ENCODE peak calls at places on chromosomes 13 and 19, in seven cellular contexts. X, Q, L, P, K, F and R are unnamed samples.

GRCh38 chr19:16373079-16373478 is 48.5 kb downstream of the KLF2 start:
- DNase-seq in P (no peak), F (no peak), X (no peak), K (no peak), L (no peak), Q (no peak), R (no peak)

GRCh38 chr19:6732803-6733337 is 4.5 kb downstream of the GPR108 start:
- DNase-seq in L (no peak), X (no peak), F (no peak), P (no peak), K (no peak), Q (no peak), R (no peak)

GRCh38 chr19:2770055-2771013 is 12.7 kb downstream of the SGTA start:
- DNase-seq in Q (no peak), X (no peak), P (peak), F (peak), K (peak), L (peak), R (no peak)

GRCh38 chr19:10104665-10105221 is 1.4 kb upstream of the PPAN start:
- DNase-seq in X (no peak), P (no peak), Q (no peak), L (no peak), K (no peak), F (no peak), R (no peak)

GRCh38 chr19:38727868-38728660 is 16.2 kb downstream of the CAPN12 start:
- DNase-seq in Q (no peak), F (peak), P (no peak), L (no peak), K (peak), X (no peak), R (no peak)

GRCh38 chr19:57655443-57655842 is 13.3 kb upstream of the ZSCAN4 start:
- DNase-seq in L (no peak), P (no peak), F (no peak), Q (no peak), X (no peak), K (no peak), R (no peak)

GRCh38 chr19:18612772-18613588 is at the start of gene TMEM59L:
- DNase-seq in F (no peak), X (no peak), Q (no peak), L (no peak), K (no peak), P (no peak), R (no peak)

GRCh38 chr13:67094952-67095351 is 135.2 kb downstream of the PCDH9 start:
- DNase-seq in P (no peak), Q (no peak), F (peak), K (no peak), L (peak), X (no peak), R (no peak)

GRCh38 chr19:46620716-46621115 is 4.2 kb downstream of the PTGIR start:
- DNase-seq in Q (no peak), X (no peak), K (no peak), L (peak), F (peak), P (peak), R (no peak)

GRCh38 chr19:58261968-58262921 is 16.5 kb upstream of the ZNF8 start:
- DNase-seq in K (no peak), L (peak), F (peak), X (no peak), Q (no peak), P (peak), R (no peak)

GRCh38 chr13:58843567-58843966 is 1212.0 kb downstream of the PCDH17 start:
- DNase-seq in Q (no peak), F (no peak), K (no peak), P (no peak), X (no peak), L (no peak), R (no peak)

GRCh38 chr19:8025321-8025720 is 19.9 kb upstream of the ELAVL1 start:
- DNase-seq in P (no peak), F (no peak), X (no peak), Q (no peak), K (no peak), L (no peak), R (no peak)

GRCh38 chr19:1027953-1028902 is 1.8 kb downstream of the CNN2 start:
- DNase-seq in L (peak), F (peak), P (peak), X (peak), Q (peak), K (peak), R (no peak)

GRCh38 chr13:113862191-113862765 is 1.6 kb downstream of the GAS6 start:
- DNase-seq in K (peak), F (no peak), L (no peak), P (no peak), X (no peak), Q (no peak), R (no peak)

GRCh38 chr13:64877176-64877575 is 2353.0 kb downstream of the PCDH9 start:
- DNase-seq in K (no peak), X (no peak), Q (no peak), L (no peak), P (no peak), F (no peak), R (no peak)

GRCh38 chr13:76164290-76164689 is 528.2 kb downstream of the LMO7 start:
- DNase-seq in X (no peak), L (no peak), F (no peak), P (peak), Q (no peak), K (no peak), R (no peak)

GRCh38 chr19:21569497-21569870 is 64.1 kb downstream of the ZNF429 start:
- DNase-seq in F (peak), P (peak), X (no peak), L (peak), K (no peak), Q (no peak), R (no peak)

GRCh38 chr13:41960195-41960699 is 662 bp downstream of the VWA8 start:
- DNase-seq in Q (no peak), X (no peak), F (peak), K (no peak), P (peak), L (peak), R (peak)

GRCh38 chr19:7851623-7852500 is 21.8 kb downstream of the EVI5L start:
- DNase-seq in P (no peak), F (no peak), K (no peak), L (no peak), Q (no peak), X (no peak), R (no peak)

GRCh38 chr19:23823952-23824389 is 65.3 kb upstream of the ZNF681 start:
- DNase-seq in L (peak), F (peak), K (no peak), Q (no peak), P (peak), X (no peak), R (no peak)

GRCh38 chr13:84430015-84430414 is 547.7 kb upstream of the SLITRK1 start:
- DNase-seq in K (no peak), F (peak), Q (no peak), P (peak), L (peak), X (no peak), R (no peak)

GRCh38 chr19:11408591-11408990 is 10.5 kb downstream of the RGL3 start:
- DNase-seq in K (no peak), Q (no peak), L (no peak), F (no peak), X (no peak), P (no peak), R (no peak)

GRCh38 chr19:4909172-4909896 is at the start of gene UHRF1:
- DNase-seq in L (peak), P (no peak), X (no peak), K (no peak), Q (no peak), F (peak), R (no peak)

GRCh38 chr13:22278336-22278929 is 607.6 kb downstream of the FGF9 start:
- DNase-seq in X (no peak), K (no peak), F (no peak), P (peak), L (no peak), Q (no peak), R (no peak)
- TF ChIP-seq CTCF in X (no peak), K (no peak), F (no peak), P (peak), L (peak), Q (no peak), R (peak)

GRCh38 chr13:99258210-99258860 is at the start of gene GPR18:
- DNase-seq in X (no peak), L (no peak), Q (no peak), P (no peak), K (no peak), F (no peak), R (no peak)

GRCh38 chr13:99258946-99259345 is 767 bp upstream of the GPR18 start:
- DNase-seq in L (no peak), X (no peak), K (no peak), P (no peak), F (no peak), Q (no peak), R (no peak)

GRCh38 chr13:99256709-99257108 is 1.5 kb downstream of the GPR18 start:
- DNase-seq in F (peak), P (peak), Q (peak), L (peak), X (no peak), K (no peak), R (no peak)

GRCh38 chr13:99256283-99256682 is 1.9 kb downstream of the GPR18 start:
- DNase-seq in P (no peak), X (no peak), K (no peak), F (no peak), Q (no peak), L (no peak), R (no peak)

GRCh38 chr13:99257291-99257690 is 888 bp downstream of the GPR18 start:
- DNase-seq in X (no peak), F (no peak), P (no peak), Q (no peak), K (no peak), L (no peak), R (no peak)
- H3K4me3 ChIP-seq in X (no peak), F (no peak), P (no peak), Q (no peak), K (no peak), L (no peak), R (no peak)

GRCh38 chr13:43786766-43787517 is at the start of gene ENOX1:
- DNase-seq in F (peak), L (peak), X (no peak), Q (no peak), P (peak), K (peak), R (no peak)
- TF ChIP-seq CTCF in F (peak), L (peak), X (peak), Q (peak), P (no peak), K (peak), R (no peak)

GRCh38 chr19:35249146-35249847 is 495 bp downstream of the LSR start:
- DNase-seq in L (no peak), K (no peak), P (no peak), X (no peak), F (no peak), Q (no peak), R (no peak)

GRCh38 chr19:35249848-35250711 is 1.3 kb downstream of the LSR start:
- DNase-seq in Q (no peak), L (no peak), X (no peak), P (no peak), F (no peak), K (no peak), R (no peak)

GRCh38 chr19:35246466-35247096 is 2.2 kb upstream of the LSR start:
- DNase-seq in K (no peak), L (no peak), F (no peak), Q (no peak), X (no peak), P (no peak), R (no peak)

GRCh38 chr19:35247526-35248309 is 1.1 kb upstream of the LSR start:
- DNase-seq in P (no peak), L (no peak), F (no peak), Q (no peak), K (no peak), X (no peak), R (peak)

DNA sequence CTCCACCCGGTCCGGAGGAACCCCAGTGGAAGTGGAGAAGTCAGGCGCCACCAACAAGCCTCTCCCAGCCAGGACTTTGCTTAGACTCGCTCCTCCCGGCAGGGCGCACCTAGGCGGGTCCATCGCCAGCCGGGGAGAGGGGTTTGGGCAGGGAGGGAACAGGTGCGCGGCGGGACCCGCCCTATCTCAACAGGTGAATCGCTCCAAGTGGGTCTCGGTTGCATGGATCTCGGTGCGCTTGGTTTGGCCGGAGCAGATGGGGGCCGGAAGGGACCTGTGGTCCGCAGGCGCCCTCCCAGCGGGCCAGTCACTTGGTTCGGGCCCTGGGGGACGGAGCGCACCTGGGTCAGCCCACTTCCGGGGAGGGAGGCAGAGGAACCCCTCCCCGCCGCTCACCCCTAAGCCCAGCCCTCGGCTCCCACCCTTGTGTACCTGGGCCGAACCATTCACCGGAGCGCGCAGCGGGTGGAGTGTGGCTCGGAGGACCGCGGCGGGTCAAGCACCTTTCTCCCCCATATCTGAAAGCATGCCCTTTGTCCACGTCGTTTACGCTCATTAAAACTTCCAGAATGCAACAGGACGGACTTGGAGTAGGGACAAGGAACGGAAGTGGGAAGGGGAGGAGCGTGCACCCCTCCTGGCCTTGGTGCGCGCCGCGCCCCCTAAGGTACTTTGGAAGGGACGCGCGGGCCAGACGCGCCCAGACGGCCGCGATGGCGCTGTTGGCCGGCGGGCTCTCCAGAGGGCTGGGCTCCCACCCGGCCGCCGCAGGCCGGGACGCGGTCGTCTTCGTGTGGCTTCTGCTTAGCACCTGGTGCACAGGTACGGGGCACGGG is at the start of gene LSR:
- DNase-seq in K (peak), P (no peak), Q (no peak), F (no peak), X (no peak), L (no peak), R (peak)
- H3K4me3 ChIP-seq in K (peak), P (no peak), Q (no peak), F (no peak), X (peak), L (no peak), R (peak)

GRCh38 chr19:31100945-31101344 is 248.3 kb downstream of the TSHZ3 start:
- DNase-seq in P (no peak), K (no peak), L (no peak), Q (no peak), X (no peak), F (no peak), R (no peak)
- TF ChIP-seq CTCF in P (no peak), K (no peak), L (peak), Q (no peak), X (no peak), F (no peak), R (no peak)

GRCh38 chr13:23321534-23322241 is 111.8 kb downstream of the SACS start:
- DNase-seq in K (no peak), P (peak), X (peak), Q (peak), F (peak), L (peak), R (peak)
- H3K4me3 ChIP-seq in K (peak), P (no peak), X (peak), Q (no peak), F (peak), L (peak), R (no peak)